ENCODE peak calls at places on chromosomes 7 and 10, in five cellular contexts. M, R, U, Z and W are unnamed samples. For H3K4me1, the result is how much of the 10 kb centered on the place peaks cover.

GRCh38 chr10:45408421-45409319 is 34.7 kb downstream of the ALOX5 start:
- DNase-seq in M (peak), R (peak), U (no peak), Z (no peak), W (no peak)

GRCh38 chr7:155340721-155341120 is 43.0 kb downstream of the INSIG1 start:
- DNase-seq in M (peak), R (no peak), U (no peak), Z (no peak), W (no peak)

GRCh38 chr10:122241836-122242235 is 29.3 kb upstream of the BTBD16 start:
- DNase-seq in M (no peak), R (no peak), U (no peak), Z (no peak), W (no peak)

GRCh38 chr7:157302314-157302711 is 34.5 kb upstream of the DNAJB6 start:
- DNase-seq in M (peak), R (peak), U (peak), Z (no peak), W (peak)

GRCh38 chr10:124717358-124717757 is 26.8 kb downstream of the FAM53B start:
- DNase-seq in M (no peak), R (no peak), U (no peak), Z (no peak), W (no peak)

GRCh38 chr7:158776474-158776873 is 52.8 kb downstream of the ESYT2 start:
- DNase-seq in M (no peak), R (no peak), U (no peak), Z (no peak), W (no peak)

GRCh38 chr7:20304366-20304765 is 26.3 kb upstream of the ITGB8 start:
- DNase-seq in M (no peak), R (peak), U (no peak), Z (no peak), W (no peak)

GRCh38 chr7:16743207-16743606 is 10.3 kb upstream of the TSPAN13 start:
- DNase-seq in M (no peak), R (no peak), U (peak), Z (no peak), W (no peak)

GRCh38 chr7:22549667-22550513 is 49.9 kb upstream of the STEAP1B start:
- DNase-seq in M (peak), R (no peak), U (peak), Z (no peak), W (no peak)

GRCh38 chr10:72334196-72334831 is 20.4 kb downstream of the DNAJB12 start:
- DNase-seq in M (peak), R (no peak), U (peak), Z (no peak), W (peak)

GRCh38 chr10:123270806-123271205 is 116.6 kb downstream of the BUB3 start:
- DNase-seq in M (no peak), R (no peak), U (no peak), Z (no peak), W (no peak)

GRCh38 chr10:50437248-50437647 is 185.9 kb upstream of the ASAH2 start:
- DNase-seq in M (no peak), R (no peak), U (no peak), Z (no peak), W (no peak)

GRCh38 chr10:63707254-63707910 is 186.2 kb downstream of the REEP3 start:
- DNase-seq in M (no peak), R (no peak), U (peak), Z (no peak), W (no peak)

GRCh38 chr10:90846746-90847145 is 11.1 kb downstream of the HTR7 start:
- DNase-seq in M (no peak), R (no peak), U (peak), Z (no peak), W (no peak)

GRCh38 chr10:78535716-78536218 is 502.1 kb downstream of the RPS24 start:
- DNase-seq in M (no peak), R (peak), U (no peak), Z (no peak), W (no peak)

GRCh38 chr10:28302012-28302667 is 724 bp downstream of the MPP7 start:
- DNase-seq in M (peak), R (peak), U (no peak), Z (no peak), W (no peak)

GRCh38 chr7:108146070-108146842 is 16.1 kb upstream of the LAMB4 start:
- DNase-seq in M (peak), R (peak), U (peak), Z (no peak), W (peak)

GRCh38 chr7:105656922-105657521 is 75.7 kb upstream of the EFCAB10 start:
- DNase-seq in M (peak), R (peak), U (no peak), Z (no peak), W (peak)

GRCh38 chr10:47249881-47250280 is 50.1 kb upstream of the GDF10 start:
- DNase-seq in M (no peak), R (no peak), U (no peak), Z (no peak), W (no peak)

GRCh38 chr7:44854644-44855364 is 6.9 kb upstream of the H2AZ2 start:
- DNase-seq in M (no peak), R (no peak), U (peak), Z (no peak), W (no peak)

GRCh38 chr7:151244156-151244870 is 4.2 kb downstream of the SMARCD3 start:
- DNase-seq in M (peak), R (peak), U (peak), Z (no peak), W (peak)

DNA sequence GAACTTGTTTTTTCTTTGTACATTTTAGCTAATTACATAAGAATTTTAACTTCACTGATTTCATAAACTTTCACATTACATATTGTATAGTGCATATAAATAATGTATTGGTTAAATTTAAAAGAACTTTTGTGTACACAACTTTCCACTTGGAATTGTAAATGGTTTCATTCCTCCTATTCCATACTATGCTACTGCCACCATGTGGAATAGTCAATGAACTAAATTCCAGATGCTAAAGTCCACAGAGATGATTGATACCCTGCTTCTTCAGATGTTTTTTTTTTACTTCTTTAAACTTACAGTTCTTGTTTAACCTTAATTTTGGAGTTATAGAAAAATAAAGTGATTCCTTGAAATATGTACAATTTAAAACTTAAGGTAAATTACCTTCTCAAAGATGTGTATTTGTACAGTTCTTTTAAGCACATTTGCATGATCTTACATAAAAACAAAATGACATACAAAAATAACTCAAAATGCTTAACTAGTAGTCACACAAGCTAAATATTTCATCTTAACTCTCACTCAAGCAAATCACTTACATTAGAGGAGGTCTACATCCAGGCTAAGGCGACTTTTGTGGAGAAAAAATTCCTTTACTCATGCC is 247.6 kb upstream of the HGF start:
- DNase-seq in M (no peak), R (no peak), U (peak), Z (no peak), W (no peak)
- TF ChIP-seq CTCF in M (peak), R (peak), U (peak), Z (peak), W (peak)

DNA sequence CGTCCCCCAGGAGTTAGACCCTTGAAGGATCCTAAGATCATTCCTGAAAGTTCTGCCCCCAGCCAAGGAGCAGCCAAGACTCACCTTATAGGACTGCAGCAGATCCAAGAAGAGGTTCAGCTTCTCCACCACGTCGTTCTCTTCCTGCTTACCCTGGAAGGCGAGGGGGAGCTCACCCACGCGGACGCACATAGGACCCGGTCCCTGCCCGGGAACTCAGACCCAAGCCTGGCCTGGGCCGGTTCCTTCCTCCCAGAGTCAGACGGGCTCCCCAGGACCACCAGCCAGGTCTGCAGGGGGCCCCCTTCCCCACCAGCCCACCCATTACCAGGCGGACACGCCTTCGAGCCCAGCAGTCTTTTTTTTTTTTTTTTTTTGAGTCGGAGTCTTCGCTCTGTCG is 15.6 kb downstream of the NUDT1 start:
- DNase-seq in M (no peak), R (no peak), U (no peak), Z (no peak), W (no peak)
- H3K4me1 ChIP-seq in M (under half), R (under half), U (under half), Z (under half), W (under half)

GRCh38 chr10:119270893-119271361 is 63.6 kb downstream of the GRK5 start:
- DNase-seq in M (peak), R (peak), U (peak), Z (peak), W (peak)
- TF ChIP-seq POLR2A in M (no peak), R (no peak), U (peak), Z (no peak), W (peak)

GRCh38 chr7:121181357-121181756 is 147.4 kb upstream of the WNT16 start:
- DNase-seq in M (no peak), R (no peak), U (no peak), Z (no peak), W (no peak)

GRCh38 chr7:121180436-121181063 is 148.2 kb upstream of the WNT16 start:
- DNase-seq in M (no peak), R (no peak), U (no peak), Z (no peak), W (no peak)

GRCh38 chr7:121178452-121178851 is 150.3 kb upstream of the WNT16 start:
- DNase-seq in M (no peak), R (no peak), U (no peak), Z (no peak), W (no peak)

GRCh38 chr7:121182281-121182680 is 146.5 kb upstream of the WNT16 start:
- DNase-seq in M (no peak), R (no peak), U (no peak), Z (no peak), W (no peak)

DNA sequence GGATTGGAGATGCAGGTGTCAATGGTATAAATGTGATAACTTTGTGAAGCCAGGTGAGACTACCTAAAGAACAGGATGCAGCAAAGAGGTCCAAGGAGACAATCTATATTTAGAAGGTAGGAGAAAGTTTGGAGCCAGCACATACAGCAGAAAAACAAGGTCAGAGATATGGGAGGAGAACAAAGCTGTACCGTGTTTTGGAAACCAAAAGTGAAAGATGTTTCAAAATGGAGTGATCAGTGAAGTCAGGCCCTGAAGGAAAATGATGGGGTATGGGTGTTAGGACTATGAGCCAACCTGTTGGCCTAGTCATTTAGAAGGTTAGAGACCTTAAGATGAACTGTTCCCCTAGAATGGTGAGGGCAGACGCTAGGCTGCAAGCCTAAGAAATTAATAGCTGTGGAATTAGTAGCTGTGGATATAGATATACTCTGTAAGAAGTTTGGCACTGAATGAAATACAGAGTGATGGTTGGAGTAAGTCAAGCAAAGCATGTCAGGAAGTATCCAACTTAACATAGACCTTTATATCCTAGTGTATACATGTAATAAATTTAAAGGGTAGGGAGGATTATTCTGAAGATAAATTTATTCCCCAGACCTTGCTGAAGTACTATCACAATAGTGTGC is 149.8 kb upstream of the WNT16 start:
- DNase-seq in M (no peak), R (no peak), U (no peak), Z (no peak), W (no peak)
- TF ChIP-seq CTCF in M (no peak), R (no peak), U (no peak), Z (no peak), W (no peak)

GRCh38 chr10:94216201-94216600 is 146.5 kb downstream of the NOC3L start:
- DNase-seq in M (no peak), R (no peak), U (no peak), Z (no peak), W (no peak)
- H3K4me1 ChIP-seq in M (under half), R (under half), U (under half), Z (under half), W (under half)

GRCh38 chr7:79452032-79452494 is 1.4 kb downstream of the MAGI2 start:
- DNase-seq in M (peak), R (peak), U (peak), Z (peak), W (peak)
- TF ChIP-seq POLR2A in M (peak), R (peak), U (peak), Z (peak), W (peak)

GRCh38 chr7:95843286-95843685 is 70.9 kb downstream of the DYNC1I1 start:
- DNase-seq in M (no peak), R (no peak), U (no peak), Z (no peak), W (no peak)
- TF ChIP-seq CTCF in M (no peak), R (no peak), U (no peak), Z (no peak), W (no peak)

DNA sequence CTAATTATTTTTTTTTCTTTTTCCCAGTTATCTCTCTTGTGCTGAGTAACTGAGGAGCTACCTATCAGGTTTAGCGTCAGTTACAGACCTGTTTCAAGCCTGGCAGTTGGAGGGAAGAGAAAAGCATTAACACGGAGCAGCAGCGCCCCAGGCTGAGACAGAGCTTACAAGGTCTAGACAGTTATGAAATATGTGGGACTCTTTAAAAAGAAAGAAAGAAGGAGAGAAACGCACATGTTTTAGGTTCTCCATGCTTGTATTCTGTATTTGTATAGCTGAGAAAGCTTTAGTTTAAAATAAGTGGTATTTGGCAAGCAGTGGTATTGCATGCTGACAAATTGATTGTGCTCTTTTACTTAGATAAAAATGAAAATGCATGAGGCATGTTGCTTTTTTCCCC is 157.6 kb downstream of the GRK5 start:
- DNase-seq in M (peak), R (no peak), U (peak), Z (no peak), W (no peak)
- H3K4me1 ChIP-seq in M (under half), R (under half), U (half or more), Z (under half), W (under half)

GRCh38 chr7:47757946-47758371 is 176.0 kb upstream of the TNS3 start:
- DNase-seq in M (peak), R (peak), U (peak), Z (peak), W (peak)
- TF ChIP-seq POLR2A in M (no peak), R (no peak), U (no peak), Z (no peak), W (no peak)

DNA sequence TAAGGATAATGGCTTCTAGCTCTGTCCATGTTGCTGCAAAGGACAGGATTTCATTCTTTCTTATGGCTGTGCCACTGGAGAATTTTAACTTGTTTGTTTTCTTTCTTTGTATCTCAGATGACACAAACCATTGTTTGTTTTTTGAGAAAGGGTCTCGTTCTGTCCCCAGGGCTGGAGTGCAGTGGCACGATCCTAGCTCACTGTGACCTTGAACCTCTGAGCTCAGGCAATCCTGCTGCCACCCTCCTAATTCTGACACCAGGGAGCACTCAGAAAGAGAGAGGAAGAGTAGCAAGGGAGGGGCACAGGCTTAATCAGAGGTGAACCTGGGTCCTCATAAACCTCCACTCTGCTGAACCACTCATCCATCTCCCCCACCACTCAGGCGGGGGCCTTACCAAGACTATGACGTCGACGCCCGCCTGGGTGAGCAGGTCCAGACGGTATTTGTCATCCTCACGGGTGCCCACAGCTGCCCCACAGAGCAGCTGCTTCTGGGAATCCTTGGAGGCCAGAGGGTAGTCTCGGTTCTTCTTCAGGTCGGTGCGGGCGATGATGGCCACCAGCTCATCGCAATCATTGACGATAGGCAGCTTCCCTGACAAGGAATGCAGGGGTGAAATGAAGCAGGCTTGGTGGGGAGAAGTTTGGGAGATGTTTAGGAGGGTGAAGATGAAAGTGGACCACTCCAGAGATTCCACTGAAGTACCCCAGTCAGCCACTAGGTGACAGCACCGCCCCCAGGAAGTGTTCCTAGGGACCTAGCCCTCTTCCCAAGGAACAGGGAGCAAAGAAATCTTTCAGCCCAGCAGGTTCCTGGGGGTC is 11.6 kb downstream of the IMPDH1 start:
- DNase-seq in M (peak), R (peak), U (peak), Z (no peak), W (peak)
- TF ChIP-seq CTCF in M (peak), R (peak), U (peak), Z (peak), W (peak)